ENCODE peak calls at places on chromosomes 7 and 10, in nine cellular contexts. I is fibroblast of lung; M is CD8-positive, alpha-beta memory T cell; W is neural progenitor cell; V is CD4-positive, CD25-positive, alpha-beta regulatory T cell; U is endothelial cell of umbilical vein; J is CD4-positive, alpha-beta memory T cell; C is right lobe of liver; L is upper lobe of left lung. G is an unnamed sample. For H3K4me1, the result is how much of the 10 kb centered on the place peaks cover.

GRCh38 chr10:12181065-12181775 is 14.5 kb downstream of the NUDT5 start:
- DNase-seq in I (no peak), M (peak), W (no peak), V (peak), U (no peak), J (peak), C (no peak), L (peak), G (no peak)

GRCh38 chr7:44636041-44636580 is 29.7 kb downstream of the OGDH start:
- DNase-seq in I (no peak), M (no peak), W (no peak), V (no peak), U (no peak), J (no peak), C (no peak), L (peak), G (no peak)

GRCh38 chr7:16315280-16315679 is 106.1 kb downstream of the CRPPA start:
- DNase-seq in I (no peak), M (no peak), W (no peak), V (no peak), U (no peak), J (no peak), C (no peak), L (no peak), G (no peak)

GRCh38 chr10:64379898-64380297 is 858.7 kb downstream of the REEP3 start:
- DNase-seq in I (no peak), M (no peak), W (no peak), V (no peak), U (no peak), J (no peak), C (peak), L (no peak), G (no peak)

GRCh38 chr7:150941983-150942590 is 36.0 kb downstream of the KCNH2 start:
- DNase-seq in I (no peak), M (peak), W (no peak), V (peak), U (no peak), J (peak), C (no peak), L (peak), G (peak)

GRCh38 chr7:76317782-76318487 is 15.5 kb downstream of the HSPB1 start:
- DNase-seq in I (peak), M (peak), W (peak), V (peak), U (peak), J (peak), C (peak), L (peak), G (peak)

GRCh38 chr7:54546081-54546985 is 4.2 kb downstream of the VSTM2A start:
- DNase-seq in I (no peak), M (no peak), W (peak), V (no peak), U (peak), J (no peak), C (no peak), L (no peak), G (no peak)

GRCh38 chr10:77516575-77516974 is 121.0 kb downstream of the KCNMA1 start:
- DNase-seq in I (no peak), M (no peak), W (no peak), V (no peak), U (no peak), J (no peak), C (no peak), L (no peak), G (no peak)

GRCh38 chr7:127920787-127921438 is 110.3 kb downstream of the LRRC4 start:
- DNase-seq in I (peak), M (no peak), W (no peak), V (no peak), U (no peak), J (no peak), C (no peak), L (no peak), G (no peak)

GRCh38 chr10:124701881-124702656 is 42.1 kb downstream of the FAM53B start:
- DNase-seq in I (peak), M (no peak), W (no peak), V (peak), U (peak), J (peak), C (peak), L (no peak), G (no peak)

GRCh38 chr7:107938448-107939250 is 47.7 kb downstream of the DLD start:
- DNase-seq in I (peak), M (no peak), W (no peak), V (no peak), U (peak), J (no peak), C (no peak), L (no peak), G (no peak)

GRCh38 chr10:117217196-117217761 is 20.0 kb downstream of the KCNK18 start:
- DNase-seq in I (no peak), M (no peak), W (peak), V (peak), U (no peak), J (peak), C (no peak), L (peak), G (no peak)

GRCh38 chr10:103367379-103367781 is 396 bp upstream of the TAF5 start:
- DNase-seq in I (no peak), M (no peak), W (no peak), V (no peak), U (no peak), J (no peak), C (no peak), L (no peak), G (no peak)

GRCh38 chr10:68327889-68328786 is 3.7 kb upstream of the HNRNPH3 start:
- DNase-seq in I (peak), M (no peak), W (peak), V (no peak), U (peak), J (no peak), C (no peak), L (no peak), G (no peak)

DNA sequence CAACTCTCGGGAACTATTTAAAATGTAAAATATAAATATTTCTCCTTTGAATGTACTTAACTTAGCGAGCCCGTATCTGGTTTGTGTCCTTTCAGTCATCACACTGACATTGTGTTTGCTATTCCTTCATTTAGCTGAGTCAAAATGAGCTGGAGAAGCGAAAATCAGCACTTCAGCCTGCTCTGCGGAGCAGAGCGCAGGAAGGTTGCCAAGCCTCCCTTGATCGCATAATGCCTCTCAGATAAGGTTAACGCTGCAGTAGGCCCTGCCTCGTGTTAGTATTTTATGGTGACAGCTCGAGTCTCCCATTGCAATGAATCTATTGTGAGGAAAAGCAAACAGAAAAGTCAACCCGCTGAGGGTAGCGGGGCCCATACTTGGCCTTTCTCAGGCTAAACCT is 80.0 kb upstream of the CACNB2 start:
- DNase-seq in I (peak), M (no peak), W (no peak), V (no peak), U (no peak), J (no peak), C (no peak), L (no peak), G (no peak)
- H3K27ac ChIP-seq in I (no peak), M (no peak), W (no peak), V (no peak), U (no peak), J (no peak), C (no peak), L (no peak), G (no peak)

GRCh38 chr7:129865932-129866214 is 86.9 kb downstream of the UBE2H start:
- DNase-seq in I (no peak), M (no peak), W (no peak), V (no peak), U (no peak), J (no peak), C (no peak), L (no peak), G (no peak)

GRCh38 chr7:129865093-129865931 is 87.4 kb downstream of the UBE2H start:
- DNase-seq in I (peak), M (no peak), W (no peak), V (no peak), U (no peak), J (no peak), C (no peak), L (no peak), G (no peak)

GRCh38 chr7:129859188-129859587 is 93.6 kb downstream of the UBE2H start:
- DNase-seq in I (no peak), M (no peak), W (no peak), V (no peak), U (no peak), J (no peak), C (no peak), L (peak), G (no peak)

GRCh38 chr7:129864042-129864441 is 88.7 kb downstream of the UBE2H start:
- DNase-seq in I (no peak), M (no peak), W (no peak), V (no peak), U (peak), J (no peak), C (no peak), L (no peak), G (no peak)

GRCh38 chr7:129862672-129863071 is 90.1 kb downstream of the UBE2H start:
- DNase-seq in I (no peak), M (no peak), W (peak), V (no peak), U (no peak), J (no peak), C (no peak), L (no peak), G (no peak)
- H3K4me1 ChIP-seq in I (under half), M (under half), W (under half), V (under half), U (under half), J (half or more), C (under half), L (half or more), G (under half)

DNA sequence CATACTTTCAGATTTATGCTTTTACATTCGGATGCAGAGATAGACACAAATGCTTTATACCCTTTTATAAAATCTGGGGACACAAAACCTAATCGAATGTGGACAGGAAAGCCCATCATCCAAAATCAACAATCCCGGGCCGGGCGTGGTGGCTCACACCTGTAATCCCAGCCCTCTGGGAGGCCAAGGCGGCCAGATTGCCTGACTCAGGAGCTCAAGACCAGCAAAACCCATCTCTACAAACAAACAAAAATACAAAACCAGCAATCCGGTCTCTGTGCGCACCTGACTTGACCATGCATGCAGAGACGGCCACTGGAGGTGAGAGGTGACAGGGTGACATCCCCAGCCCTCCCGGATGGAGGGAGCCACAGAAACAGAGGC is 13.5 kb downstream of the COBL start:
- DNase-seq in I (no peak), M (no peak), W (no peak), V (no peak), U (no peak), J (no peak), C (no peak), L (no peak), G (no peak)
- H3K27ac ChIP-seq in I (no peak), M (no peak), W (no peak), V (no peak), U (no peak), J (no peak), C (no peak), L (no peak), G (no peak)

DNA sequence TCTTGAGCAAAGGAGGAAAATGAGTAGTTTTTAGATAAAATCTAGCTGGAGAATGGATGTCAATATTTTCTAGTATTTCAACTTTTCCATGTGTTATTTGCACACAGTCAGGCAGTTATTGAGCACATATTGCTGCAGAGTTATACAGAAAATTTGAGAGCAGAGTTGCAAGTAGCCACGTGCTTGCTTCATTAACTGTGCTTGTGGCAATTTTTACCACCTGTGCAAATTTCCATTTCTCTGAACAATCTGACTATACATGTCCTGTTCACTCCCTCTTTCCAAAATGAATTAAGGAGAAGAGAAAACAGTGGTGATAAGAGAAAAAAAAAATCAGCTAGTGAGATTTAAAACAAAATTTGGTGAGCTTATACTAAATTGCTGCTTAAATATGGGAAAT is 178.5 kb downstream of the TAX1BP1 start:
- DNase-seq in I (no peak), M (no peak), W (no peak), V (no peak), U (no peak), J (no peak), C (no peak), L (no peak), G (no peak)
- H3K4me1 ChIP-seq in I (under half), M (under half), W (under half), V (under half), U (under half), J (under half), C (under half), L (under half), G (under half)

DNA sequence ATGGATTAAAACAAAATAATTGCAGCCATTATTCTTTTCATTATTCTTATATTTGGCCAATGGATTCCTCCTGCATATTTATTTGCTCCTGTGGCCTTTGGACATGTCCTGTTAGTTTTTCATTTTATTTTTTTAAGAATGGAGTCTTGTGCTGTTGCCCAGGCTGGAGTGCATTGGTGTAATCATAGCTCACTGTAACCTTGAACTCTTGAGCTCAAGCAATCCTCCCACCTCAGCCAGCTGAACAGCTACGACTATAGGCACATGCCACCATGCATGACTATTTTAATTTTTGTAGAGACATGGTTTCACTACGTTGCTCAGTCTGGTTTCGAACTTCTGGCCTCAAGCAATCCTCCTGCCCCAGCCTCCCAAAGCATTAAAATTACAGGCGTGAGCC is 42.7 kb upstream of the SRI start:
- DNase-seq in I (no peak), M (no peak), W (no peak), V (no peak), U (no peak), J (no peak), C (no peak), L (no peak), G (no peak)
- H3K27ac ChIP-seq in I (no peak), M (no peak), W (no peak), V (no peak), U (no peak), J (no peak), C (no peak), L (no peak), G (no peak)

GRCh38 chr7:114953724-114954123 is 31.8 kb downstream of the MDFIC start:
- DNase-seq in I (no peak), M (no peak), W (no peak), V (no peak), U (no peak), J (no peak), C (no peak), L (no peak), G (no peak)
- H3K4me1 ChIP-seq in I (under half), M (under half), W (under half), V (under half), U (under half), J (half or more), C (under half), L (under half), G (under half)